ENCODE peak calls at places on chromosome 22, in four cellular contexts. One of them, this sample, is unnamed. For H3K4me1, the result is how much of the 10 kb centered on the place peaks cover.

GRCh38 chr22:25777870-25778269 is 35.9 kb downstream of the MYO18B start:
- DNase-seq in iPS DF 6.9: no peak
- DNase-seq in adrenal gland: no peak
- DNase-seq in IMR-90: peak
- DNase-seq in this sample: no peak

GRCh38 chr22:44550666-44551491 is 52.8 kb upstream of the RTL6 start:
- DNase-seq in iPS DF 6.9: no peak
- DNase-seq in adrenal gland: peak
- DNase-seq in IMR-90: peak
- DNase-seq in this sample: peak

GRCh38 chr22:19174106-19175025 is 4.2 kb downstream of the SLC25A1 start:
- DNase-seq in iPS DF 6.9: no peak
- DNase-seq in adrenal gland: peak
- DNase-seq in IMR-90: peak
- DNase-seq in this sample: no peak

GRCh38 chr22:44400763-44401060 is 88.0 kb upstream of the SHISAL1 start:
- DNase-seq in iPS DF 6.9: no peak
- DNase-seq in adrenal gland: no peak
- DNase-seq in IMR-90: no peak
- DNase-seq in this sample: no peak

GRCh38 chr22:41657709-41658108 is 31.0 kb downstream of the SNU13 start:
- DNase-seq in iPS DF 6.9: no peak
- DNase-seq in adrenal gland: no peak
- DNase-seq in IMR-90: no peak
- DNase-seq in this sample: no peak

GRCh38 chr22:43618517-43618916 is 193.6 kb downstream of the EFCAB6 start:
- DNase-seq in iPS DF 6.9: no peak
- DNase-seq in adrenal gland: no peak
- DNase-seq in IMR-90: no peak
- DNase-seq in this sample: no peak

GRCh38 chr22:31932863-31933262 is 11.5 kb upstream of the YWHAH start:
- DNase-seq in iPS DF 6.9: no peak
- DNase-seq in adrenal gland: no peak
- DNase-seq in IMR-90: no peak
- DNase-seq in this sample: no peak

GRCh38 chr22:27482414-27482813 is 319.1 kb downstream of the MN1 start:
- DNase-seq in iPS DF 6.9: no peak
- DNase-seq in adrenal gland: no peak
- DNase-seq in IMR-90: no peak
- DNase-seq in this sample: no peak

GRCh38 chr22:50206599-50206998 is 5.8 kb downstream of the SELENOO start:
- DNase-seq in iPS DF 6.9: no peak
- DNase-seq in adrenal gland: peak
- DNase-seq in IMR-90: peak
- DNase-seq in this sample: peak

GRCh38 chr22:24523873-24524272 is 28.7 kb downstream of the UPB1 start:
- DNase-seq in iPS DF 6.9: no peak
- DNase-seq in adrenal gland: no peak
- DNase-seq in IMR-90: peak
- DNase-seq in this sample: no peak

GRCh38 chr22:49753276-49753884 is 74.3 kb downstream of the BRD1 start:
- DNase-seq in iPS DF 6.9: no peak
- DNase-seq in adrenal gland: no peak
- DNase-seq in IMR-90: no peak
- DNase-seq in this sample: no peak

GRCh38 chr22:42462016-42462415 is 29.8 kb upstream of the NFAM1 start:
- DNase-seq in iPS DF 6.9: no peak
- DNase-seq in adrenal gland: no peak
- DNase-seq in IMR-90: no peak
- DNase-seq in this sample: no peak

GRCh38 chr22:25475554-25476022 is 88.9 kb upstream of the GRK3 start:
- DNase-seq in iPS DF 6.9: no peak
- DNase-seq in adrenal gland: no peak
- DNase-seq in IMR-90: peak
- DNase-seq in this sample: no peak

GRCh38 chr22:40502919-40503318 is 132.5 kb downstream of the SGSM3 start:
- DNase-seq in iPS DF 6.9: no peak
- DNase-seq in adrenal gland: no peak
- DNase-seq in IMR-90: no peak
- DNase-seq in this sample: no peak

GRCh38 chr22:41682033-41682807 is 6.4 kb downstream of the SNU13 start:
- DNase-seq in iPS DF 6.9: no peak
- DNase-seq in adrenal gland: peak
- DNase-seq in IMR-90: peak
- DNase-seq in this sample: peak

GRCh38 chr22:43094085-43094484 is 4.9 kb upstream of the TTLL1 start:
- DNase-seq in iPS DF 6.9: no peak
- DNase-seq in adrenal gland: peak
- DNase-seq in IMR-90: peak
- DNase-seq in this sample: peak

GRCh38 chr22:31970490-31971444 is 26.4 kb downstream of the YWHAH start:
- DNase-seq in iPS DF 6.9: peak
- DNase-seq in adrenal gland: peak
- DNase-seq in IMR-90: peak
- DNase-seq in this sample: peak

GRCh38 chr22:25019427-25020184 is 67.1 kb downstream of the KIAA1671 start:
- DNase-seq in iPS DF 6.9: no peak
- DNase-seq in adrenal gland: no peak
- DNase-seq in IMR-90: no peak
- DNase-seq in this sample: no peak

GRCh38 chr22:50576070-50576469 is 2.2 kb downstream of the CPT1B start:
- DNase-seq in iPS DF 6.9: no peak
- DNase-seq in adrenal gland: no peak
- DNase-seq in IMR-90: peak
- DNase-seq in this sample: no peak

DNA sequence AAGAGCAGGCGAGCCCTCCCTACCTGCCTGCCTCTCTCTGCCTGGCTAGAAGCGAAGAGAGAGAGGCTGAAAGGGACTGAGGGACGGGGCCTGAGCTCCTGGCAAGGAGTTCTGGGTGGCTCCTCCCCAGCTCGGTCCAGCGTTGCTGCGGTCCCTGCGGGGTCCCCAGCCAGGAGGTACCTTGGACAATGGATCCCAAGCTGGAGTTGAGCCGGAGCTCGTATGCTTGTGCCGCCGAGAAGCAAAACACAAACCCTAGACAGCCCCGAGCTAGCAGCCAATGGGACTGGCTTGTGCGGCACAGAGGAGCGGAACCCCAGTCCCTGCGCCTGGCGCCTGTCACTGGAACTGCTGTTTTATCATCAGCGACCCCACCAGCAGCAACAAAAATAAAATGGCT is 18.3 kb downstream of the SLC25A18 start:
- DNase-seq in iPS DF 6.9: no peak
- DNase-seq in adrenal gland: no peak
- DNase-seq in IMR-90: no peak
- DNase-seq in this sample: no peak
- H3K4me1 ChIP-seq in iPS DF 6.9: under half
- H3K4me1 ChIP-seq in adrenal gland: under half
- H3K4me1 ChIP-seq in IMR-90: under half
- H3K4me1 ChIP-seq in this sample: under half

DNA sequence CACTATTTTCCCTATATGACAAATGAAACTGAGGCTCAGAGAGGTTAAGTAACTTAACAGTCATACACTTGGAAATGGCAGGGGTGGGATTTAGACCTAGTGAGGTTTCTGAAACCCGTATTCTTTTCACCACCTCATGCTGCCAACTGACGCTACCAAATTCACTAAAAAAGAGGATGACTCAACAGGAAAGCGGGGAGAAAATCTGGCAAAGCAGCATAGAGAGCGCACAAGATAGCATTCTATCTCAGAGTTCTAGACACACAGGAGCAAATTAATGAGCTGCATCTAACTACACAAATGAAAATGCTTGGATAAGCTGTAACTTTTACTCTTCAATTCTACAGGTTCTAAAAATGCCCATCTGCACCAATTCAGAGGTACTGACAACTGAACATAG is 136.4 kb downstream of the RBFOX2 start:
- DNase-seq in iPS DF 6.9: no peak
- DNase-seq in adrenal gland: peak
- DNase-seq in IMR-90: peak
- DNase-seq in this sample: no peak
- H3K4me1 ChIP-seq in iPS DF 6.9: under half
- H3K4me1 ChIP-seq in adrenal gland: under half
- H3K4me1 ChIP-seq in IMR-90: under half
- H3K4me1 ChIP-seq in this sample: under half

GRCh38 chr22:39475902-39476301 is 19.1 kb downstream of the MGAT3 start:
- DNase-seq in iPS DF 6.9: no peak
- DNase-seq in adrenal gland: no peak
- DNase-seq in IMR-90: no peak
- DNase-seq in this sample: no peak

GRCh38 chr22:39474351-39474991 is 17.7 kb downstream of the MGAT3 start:
- DNase-seq in iPS DF 6.9: no peak
- DNase-seq in adrenal gland: no peak
- DNase-seq in IMR-90: peak
- DNase-seq in this sample: peak

GRCh38 chr22:39472570-39473556 is 16.1 kb downstream of the MGAT3 start:
- DNase-seq in iPS DF 6.9: no peak
- DNase-seq in adrenal gland: no peak
- DNase-seq in IMR-90: no peak
- DNase-seq in this sample: peak

GRCh38 chr22:39475337-39475736 is 18.5 kb downstream of the MGAT3 start:
- DNase-seq in iPS DF 6.9: no peak
- DNase-seq in adrenal gland: no peak
- DNase-seq in IMR-90: no peak
- DNase-seq in this sample: no peak

DNA sequence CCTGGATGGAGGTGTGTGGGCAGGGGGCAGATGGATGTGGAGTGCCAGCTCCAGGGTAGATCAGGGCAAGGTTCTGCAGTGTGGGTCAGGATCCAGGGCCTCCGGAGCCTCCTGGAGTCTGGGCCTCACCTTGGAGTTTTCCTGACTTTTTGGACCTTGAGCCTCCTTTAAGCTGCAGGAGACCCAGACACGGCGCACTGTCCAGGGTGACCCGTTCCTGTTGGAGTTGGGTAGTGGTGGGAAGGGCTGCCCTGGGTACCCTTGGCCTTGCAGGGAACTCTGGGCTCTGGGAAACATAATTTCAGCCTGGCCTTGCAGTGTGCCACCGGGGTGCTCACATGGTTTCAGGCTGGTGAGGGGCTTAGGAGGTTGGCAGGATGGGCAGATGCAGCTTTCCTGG is 17.0 kb downstream of the MGAT3 start:
- DNase-seq in iPS DF 6.9: no peak
- DNase-seq in adrenal gland: no peak
- DNase-seq in IMR-90: no peak
- DNase-seq in this sample: no peak
- H3K4me1 ChIP-seq in iPS DF 6.9: under half
- H3K4me1 ChIP-seq in adrenal gland: under half
- H3K4me1 ChIP-seq in IMR-90: under half
- H3K4me1 ChIP-seq in this sample: under half

GRCh38 chr22:46081831-46082210 is 68.5 kb upstream of the PPARA start:
- DNase-seq in iPS DF 6.9: no peak
- DNase-seq in adrenal gland: peak
- DNase-seq in IMR-90: no peak
- DNase-seq in this sample: peak
- H3K4me1 ChIP-seq in iPS DF 6.9: under half
- H3K4me1 ChIP-seq in adrenal gland: half or more
- H3K4me1 ChIP-seq in IMR-90: under half
- H3K4me1 ChIP-seq in this sample: half or more

DNA sequence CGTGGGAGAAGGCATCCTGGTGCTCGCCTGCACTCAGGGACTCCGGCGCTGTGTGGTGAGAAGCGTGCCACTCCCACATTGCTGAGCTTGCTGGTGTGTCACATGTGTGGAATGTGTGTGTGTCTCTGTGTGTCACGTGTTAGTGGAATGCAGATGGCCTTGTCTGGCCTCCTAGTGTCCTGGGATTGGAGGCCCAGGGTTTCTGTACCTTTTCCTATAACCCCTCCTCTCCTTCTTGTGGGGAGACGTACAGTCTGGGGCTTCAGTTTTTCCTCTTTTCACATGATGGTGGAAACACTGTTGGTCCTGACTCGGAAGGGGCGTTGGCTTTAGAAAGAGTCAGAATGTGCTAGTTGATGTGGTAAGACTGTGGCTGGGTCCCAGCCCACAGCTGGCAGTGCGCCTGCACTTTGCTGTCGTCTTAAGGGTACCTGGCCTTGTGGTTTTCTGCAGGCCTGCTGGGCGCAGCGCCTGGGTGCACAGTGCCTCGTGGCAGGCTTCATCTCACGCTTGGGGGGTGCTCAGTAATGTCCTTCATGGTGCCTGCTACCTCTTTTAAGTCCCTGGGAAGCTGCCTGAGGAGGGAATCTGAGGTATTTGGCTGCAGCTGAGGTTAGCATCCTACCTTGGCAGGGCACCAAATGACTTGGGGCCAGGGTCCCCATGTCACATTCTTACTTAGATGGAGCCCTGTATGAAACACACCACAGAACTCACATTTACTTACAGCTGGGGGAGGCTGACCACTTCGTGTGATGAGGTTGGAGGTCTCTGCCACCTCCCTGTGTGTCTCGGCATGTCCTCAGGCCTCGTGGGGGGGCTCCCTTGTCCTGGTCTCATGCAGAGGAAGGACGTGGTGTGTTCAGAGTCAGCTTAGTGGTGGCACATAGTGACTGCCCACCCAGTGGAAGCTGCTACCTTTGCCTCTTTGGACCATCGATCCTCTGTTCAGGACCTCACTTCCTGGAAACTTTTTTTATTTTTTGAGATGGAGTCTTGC is 61.9 kb downstream of the MED15 start:
- DNase-seq in iPS DF 6.9: no peak
- DNase-seq in adrenal gland: peak
- DNase-seq in IMR-90: peak
- DNase-seq in this sample: peak
- H3K4me1 ChIP-seq in iPS DF 6.9: under half
- H3K4me1 ChIP-seq in adrenal gland: under half
- H3K4me1 ChIP-seq in IMR-90: under half
- H3K4me1 ChIP-seq in this sample: under half

GRCh38 chr22:38350444-38351359 is 33.5 kb upstream of the CSNK1E start:
- DNase-seq in iPS DF 6.9: no peak
- DNase-seq in adrenal gland: peak
- DNase-seq in IMR-90: no peak
- DNase-seq in this sample: no peak
- H3K4me1 ChIP-seq in iPS DF 6.9: under half
- H3K4me1 ChIP-seq in adrenal gland: under half
- H3K4me1 ChIP-seq in IMR-90: under half
- H3K4me1 ChIP-seq in this sample: under half

GRCh38 chr22:22770280-22770871 is 117.2 kb upstream of the IGLL5 start:
- DNase-seq in iPS DF 6.9: no peak
- DNase-seq in adrenal gland: peak
- DNase-seq in IMR-90: no peak
- DNase-seq in this sample: peak
- H3K4me1 ChIP-seq in iPS DF 6.9: under half
- H3K4me1 ChIP-seq in adrenal gland: under half
- H3K4me1 ChIP-seq in IMR-90: under half
- H3K4me1 ChIP-seq in this sample: under half

GRCh38 chr22:30253205-30253852 is 6.8 kb upstream of the LIF start:
- DNase-seq in iPS DF 6.9: no peak
- DNase-seq in adrenal gland: no peak
- DNase-seq in IMR-90: peak
- DNase-seq in this sample: peak
- H3K4me1 ChIP-seq in iPS DF 6.9: under half
- H3K4me1 ChIP-seq in adrenal gland: under half
- H3K4me1 ChIP-seq in IMR-90: under half
- H3K4me1 ChIP-seq in this sample: under half

DNA sequence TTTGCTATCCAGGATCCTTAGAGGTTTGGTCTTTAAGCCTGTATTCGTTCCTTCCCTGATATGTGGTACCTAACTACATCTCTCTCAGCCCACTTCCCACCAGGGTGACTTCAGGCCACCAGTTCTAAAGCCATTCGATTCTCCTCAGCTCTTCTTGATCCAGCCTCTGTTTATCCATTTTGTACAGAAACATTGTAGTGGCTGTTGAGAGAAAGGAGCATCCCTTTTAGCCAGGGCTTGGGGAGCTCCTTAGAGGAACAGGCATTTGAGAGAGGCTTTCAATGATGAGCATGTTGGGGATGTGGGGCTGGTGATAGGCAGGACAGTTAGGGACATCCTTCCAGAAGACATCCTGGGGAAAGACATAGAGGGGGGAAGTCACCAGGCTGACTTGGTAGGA is 17.9 kb downstream of the UBE2L3 start:
- DNase-seq in iPS DF 6.9: no peak
- DNase-seq in adrenal gland: no peak
- DNase-seq in IMR-90: no peak
- DNase-seq in this sample: no peak
- H3K4me1 ChIP-seq in iPS DF 6.9: under half
- H3K4me1 ChIP-seq in adrenal gland: under half
- H3K4me1 ChIP-seq in IMR-90: under half
- H3K4me1 ChIP-seq in this sample: under half